ENCODE peak calls at places on chromosomes 11 and 22, in four cellular contexts. W is NT2/D1, D is HepG2, V is H1. L is an unnamed sample.
A peak's percentile ranks its signal among the peaks of the same experiment; 100 is the strongest.

GRCh38 chr22:29288837-29289236 is 17.6 kb upstream of the GAS2L1 start:
- DNase-seq in W (no peak), D (no peak), V (no peak), L (no peak)

GRCh38 chr22:25081409-25081824 is 118.2 kb upstream of the CRYBB3 start:
- DNase-seq in W (peak; percentile 23), D (peak; percentile 56), V (peak; percentile 66), L (peak; percentile 71)

GRCh38 chr11:31804439-31805036 is 6.6 kb downstream of the PAX6 start:
- DNase-seq in W (no peak), D (no peak), V (peak; percentile 74), L (no peak)

GRCh38 chr11:58958500-58958899 is 19.2 kb downstream of the GLYATL1 start:
- DNase-seq in W (peak; percentile 20), D (peak; percentile 23), V (peak; percentile 72), L (peak; percentile 10)

GRCh38 chr22:49129736-49130135 is 697.9 kb downstream of the BRD1 start:
- DNase-seq in W (no peak), D (no peak), V (no peak), L (no peak)

GRCh38 chr22:50584106-50585096 is 1.8 kb upstream of the CHKB start:
- DNase-seq in W (no peak), D (peak; percentile 18), V (no peak), L (no peak)

GRCh38 chr11:70624598-70624993 is 226.3 kb downstream of the CTTN start:
- DNase-seq in W (no peak), D (no peak), V (no peak), L (no peak)

GRCh38 chr22:22882033-22882717 is 5.4 kb upstream of the IGLL5 start:
- DNase-seq in W (no peak), D (no peak), V (no peak), L (no peak)

GRCh38 chr11:80651004-80651403 is 1210.2 kb upstream of the TENM4 start:
- DNase-seq in W (no peak), D (no peak), V (no peak), L (no peak)

GRCh38 chr11:75263944-75264349 is 23.4 kb downstream of the TPBGL start:
- DNase-seq in W (no peak), D (no peak), V (no peak), L (no peak)

GRCh38 chr11:72012897-72013721 is 14.4 kb downstream of the IL18BP start:
- DNase-seq in W (no peak), D (no peak), V (no peak), L (no peak)

GRCh38 chr11:127843483-127844396 is 743.6 kb downstream of the ETS1 start:
- DNase-seq in W (peak; percentile 66), D (peak; percentile 7), V (peak; percentile 88), L (peak; percentile 61)

GRCh38 chr11:44573333-44573732 is 7.9 kb downstream of the CD82 start:
- DNase-seq in W (no peak), D (no peak), V (no peak), L (no peak)

GRCh38 chr11:73465019-73465675 is 88.9 kb downstream of the RELT start:
- DNase-seq in W (no peak), D (no peak), V (no peak), L (no peak)

GRCh38 chr11:2092464-2092910 is 46.7 kb downstream of the IGF2 start:
- DNase-seq in W (no peak), D (no peak), V (no peak), L (no peak)

GRCh38 chr11:282171-282570 is 4.0 kb downstream of the NLRP6 start:
- DNase-seq in W (no peak), D (no peak), V (peak; percentile 41), L (no peak)

GRCh38 chr11:10743354-10744035 is 7.6 kb upstream of the CTR9 start:
- DNase-seq in W (no peak), D (no peak), V (no peak), L (no peak)

GRCh38 chr11:116169776-116170175 is 603.0 kb downstream of the BUD13 start:
- DNase-seq in W (no peak), D (no peak), V (no peak), L (no peak)

GRCh38 chr11:86816251-86816726 is 15.9 kb downstream of the PRSS23 start:
- DNase-seq in W (no peak), D (no peak), V (no peak), L (no peak)

GRCh38 chr22:29936186-29936585 is 53.2 kb downstream of the MTMR3 start:
- DNase-seq in W (no peak), D (no peak), V (no peak), L (no peak)

DNA sequence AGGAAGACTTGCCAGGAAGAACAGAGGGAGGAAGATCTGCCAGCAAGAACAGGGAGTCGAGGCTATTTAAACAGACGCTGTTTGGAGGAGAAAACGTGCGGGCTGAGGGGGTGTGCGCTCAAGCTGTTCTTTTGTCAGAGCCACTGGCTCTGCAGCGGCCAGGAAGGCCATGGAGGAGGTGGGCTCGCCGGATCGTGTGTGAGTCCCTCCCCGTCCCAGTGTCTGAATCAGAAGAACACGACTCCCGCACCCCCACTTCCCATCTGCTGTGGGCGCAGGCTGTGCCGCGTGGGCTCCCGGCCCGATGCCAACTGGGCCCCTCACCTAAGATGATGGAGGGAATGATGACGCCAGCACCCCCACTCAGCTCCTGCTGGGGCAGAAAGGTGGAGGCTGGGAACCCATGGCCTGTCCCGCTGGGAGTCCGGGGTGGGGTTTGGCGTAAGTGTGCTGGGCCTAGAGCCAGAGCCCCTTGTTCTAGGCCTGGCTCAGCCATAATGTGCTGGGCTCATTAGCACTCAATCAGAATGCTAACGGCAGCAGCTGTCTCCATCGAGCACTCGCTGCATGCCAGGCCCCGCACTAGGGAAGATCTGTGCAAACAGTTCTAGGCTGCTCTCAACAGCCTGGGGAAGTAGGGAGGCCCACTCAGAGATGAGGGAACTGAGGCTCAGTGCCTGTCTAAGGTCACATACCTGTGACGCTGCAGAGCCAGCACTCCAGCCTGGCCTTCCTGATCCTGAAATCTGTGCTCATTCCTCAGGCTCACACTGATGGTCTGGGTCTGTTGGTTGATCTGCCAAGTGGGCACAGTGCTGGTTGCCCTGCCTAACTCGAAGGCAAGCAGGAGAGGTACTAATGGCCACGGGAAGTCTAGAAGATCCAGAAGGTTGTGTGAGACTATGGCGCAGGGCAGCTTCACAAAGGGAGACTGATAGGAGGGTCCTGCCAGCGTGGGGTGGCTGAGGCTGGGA is 11.5 kb downstream of the NPTXR start:
- DNase-seq in W (no peak), D (no peak), V (no peak), L (no peak)
- TF ChIP-seq SUZ12 in W (no peak), D (no peak), V (no peak), L (no peak)

GRCh38 chr11:48088682-48089050 is 108.3 kb downstream of the PTPRJ start:
- DNase-seq in W (no peak), D (no peak), V (no peak), L (no peak)
- TF ChIP-seq SUZ12 in W (no peak), D (no peak), V (no peak), L (no peak)

DNA sequence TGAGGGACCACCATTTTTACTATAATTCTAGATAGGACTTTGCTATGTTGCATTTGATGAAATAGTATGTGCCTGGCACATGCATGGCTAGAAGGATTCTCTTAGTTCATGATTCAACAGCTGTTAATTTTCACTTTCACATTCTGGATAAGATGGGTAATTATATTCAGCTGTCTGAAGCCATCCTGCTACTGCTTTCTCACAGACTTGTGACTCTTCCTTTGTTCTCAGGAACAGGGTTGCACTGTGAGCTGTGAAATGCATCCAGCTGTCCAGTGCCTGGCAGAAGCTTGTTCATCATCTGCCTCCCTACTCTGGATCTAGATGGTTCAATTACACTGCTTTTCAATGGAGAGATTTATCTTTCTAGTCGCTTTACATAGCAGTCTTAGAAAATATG is 610.1 kb upstream of the ANO5 start:
- DNase-seq in W (no peak), D (no peak), V (no peak), L (no peak)
- TF ChIP-seq SUZ12 in W (no peak), D (no peak), V (no peak), L (no peak)

GRCh38 chr11:119210035-119210434 is 3.9 kb downstream of the CBL start:
- DNase-seq in W (no peak), D (no peak), V (no peak), L (no peak)
- TF ChIP-seq SUZ12 in W (no peak), D (no peak), V (no peak), L (no peak)

DNA sequence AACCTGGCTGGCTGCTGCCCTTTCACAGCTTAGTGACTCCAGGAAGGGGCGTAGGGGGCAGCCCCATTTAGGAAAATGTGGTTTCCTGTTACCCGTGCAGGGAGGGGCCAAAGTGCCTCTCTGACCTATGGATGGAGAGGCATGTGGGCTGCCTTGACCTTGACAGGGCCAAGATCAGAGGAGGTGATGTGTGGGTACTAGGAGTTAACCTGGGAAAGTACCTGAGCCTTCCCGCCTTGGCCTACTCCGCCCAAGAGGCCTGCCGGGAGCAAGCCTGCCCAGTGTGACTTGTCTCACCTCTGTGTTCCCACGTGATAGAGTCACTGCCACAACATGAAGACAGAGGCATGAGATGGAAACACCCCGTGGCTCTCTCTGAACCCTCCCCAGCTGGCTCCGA is 33.4 kb downstream of the GRAMD4 start:
- DNase-seq in W (no peak), D (no peak), V (no peak), L (no peak)
- TF ChIP-seq SUZ12 in W (no peak), D (no peak), V (no peak), L (no peak)

L was measured in HEK293T.